ENCODE peak calls at places on chromosomes 6 and 20, in ten cellular contexts. M is activated naive CD8-positive, alpha-beta T cell treated with anti-CD3 and anti-CD28 coated beads, Interleukin-2, amount 50 U/mL, for 16 hours; H is SJSA1; X is psoas muscle; E is astrocyte; K is activated T-helper 1 cell treated with anti-CD3 and anti-CD28 coated beads, Interleukin-12 subunit alpha, Interleukin-12 subunit beta, Interleukin-2, Interleukin-4 antibody, amounts not matched to agents 30 ng/mL and 10 ng/mL and 1 ng/mL, durations not matched to agents 14 hours and 24 hours and 36 hours; W is upper lobe of right lung; T is NCI-H1436; F is fibroblast of lung; O is AG04449. R is an unnamed sample.

GRCh38 chr20:10565922-10566897 is 107.6 kb downstream of the JAG1 start:
- DNase-seq in M (no peak), H (no peak), X (no peak), E (no peak), K (no peak), W (no peak), T (no peak), F (no peak), O (no peak), R (no peak)

GRCh38 chr20:24095753-24096152 is 107.2 kb upstream of the GGTLC1 start:
- DNase-seq in M (no peak), H (no peak), X (no peak), E (no peak), K (no peak), W (no peak), T (no peak), F (no peak), O (no peak), R (no peak)

GRCh38 chr20:22686097-22686496 is 101.7 kb upstream of the FOXA2 start:
- DNase-seq in M (no peak), H (peak; percentile 51), X (peak; percentile 70), E (peak; percentile 15), K (no peak), W (peak; percentile 75), T (peak; percentile 49), F (peak; percentile 61), O (no peak), R (no peak)

GRCh38 chr6:52324239-52324638 is 37.7 kb upstream of the PAQR8 start:
- DNase-seq in M (no peak), H (no peak), X (no peak), E (no peak), K (no peak), W (no peak), T (no peak), F (no peak), O (no peak), R (no peak)

GRCh38 chr20:20364747-20365558 is 3.0 kb upstream of the INSM1 start:
- DNase-seq in M (no peak), H (no peak), X (no peak), E (no peak), K (no peak), W (no peak), T (peak; percentile 52), F (no peak), O (no peak), R (no peak)

GRCh38 chr6:125682939-125683338 is 66.5 kb upstream of the HEY2 start:
- DNase-seq in M (no peak), H (no peak), X (no peak), E (no peak), K (no peak), W (no peak), T (no peak), F (no peak), O (no peak), R (no peak)

GRCh38 chr20:50381771-50382593 is 128.2 kb upstream of the PTPN1 start:
- DNase-seq in M (no peak), H (no peak), X (no peak), E (no peak), K (peak; percentile 16), W (no peak), T (no peak), F (no peak), O (no peak), R (no peak)

GRCh38 chr6:27081931-27082330 is 165.6 kb upstream of the PRSS16 start:
- DNase-seq in M (no peak), H (no peak), X (no peak), E (no peak), K (no peak), W (no peak), T (no peak), F (no peak), O (no peak), R (no peak)

GRCh38 chr20:35463455-35464300 is 8.3 kb downstream of the CEP250 start:
- DNase-seq in M (peak; percentile 27), H (peak; percentile 35), X (no peak), E (peak; percentile 41), K (peak; percentile 48), W (no peak), T (peak; percentile 70), F (peak; percentile 82), O (no peak), R (peak; percentile 42)

GRCh38 chr6:30163918-30164654 is 740 bp downstream of the TRIM15 start:
- DNase-seq in M (no peak), H (no peak), X (no peak), E (no peak), K (no peak), W (no peak), T (no peak), F (no peak), O (no peak), R (no peak)

GRCh38 chr6:20873425-20874190 is 339.4 kb downstream of the CDKAL1 start:
- DNase-seq in M (no peak), H (no peak), X (no peak), E (no peak), K (no peak), W (no peak), T (no peak), F (peak; percentile 54), O (no peak), R (no peak)

GRCh38 chr6:153043719-153044118 is 41.2 kb upstream of the MTRF1L start:
- DNase-seq in M (no peak), H (no peak), X (no peak), E (no peak), K (no peak), W (no peak), T (no peak), F (no peak), O (no peak), R (no peak)

GRCh38 chr6:54194067-54194466 is 82.8 kb downstream of the MLIP start:
- DNase-seq in M (no peak), H (no peak), X (no peak), E (peak; percentile 69), K (no peak), W (no peak), T (no peak), F (peak; percentile 58), O (peak; percentile 12), R (no peak)

R was measured in uterus.